ENCODE peak calls at places on chromosome 21, in ten cellular contexts. One of them, this sample, is unnamed.

GRCh38 chr21:46318464-46318845 is 5.2 kb downstream of the C21orf58 start:
- ATAC-seq in Right ventricle myocardium inferior: no peak
- ATAC-seq in CD4-positive, alpha-beta T cell: no peak
- ATAC-seq in sciatic nerve: no peak
- ATAC-seq in HepG2: no peak
- ATAC-seq in lung: no peak
- ATAC-seq in naive B cell: no peak
- ATAC-seq in activated T-cell treated with anti-CD3 and anti-CD28 coated beads, Interleukin-2, amount 50 U/mL, for 4 hours: no peak
- ATAC-seq in RWPE2: no peak
- ATAC-seq in naive thymus-derived CD4-positive, alpha-beta T cell: no peak
- ATAC-seq in this sample: no peak

GRCh38 chr21:46246345-46246744 is 17.8 kb upstream of the LSS start:
- ATAC-seq in Right ventricle myocardium inferior: no peak
- ATAC-seq in CD4-positive, alpha-beta T cell: no peak
- ATAC-seq in sciatic nerve: no peak
- ATAC-seq in HepG2: no peak
- ATAC-seq in lung: no peak
- ATAC-seq in naive B cell: no peak
- ATAC-seq in activated T-cell treated with anti-CD3 and anti-CD28 coated beads, Interleukin-2, amount 50 U/mL, for 4 hours: no peak
- ATAC-seq in RWPE2: no peak
- ATAC-seq in naive thymus-derived CD4-positive, alpha-beta T cell: no peak
- ATAC-seq in this sample: no peak

GRCh38 chr21:37006521-37007291 is at the start of gene RIPPLY3:
- ATAC-seq in Right ventricle myocardium inferior: no peak
- ATAC-seq in CD4-positive, alpha-beta T cell: peak; percentile 38
- ATAC-seq in sciatic nerve: no peak
- ATAC-seq in HepG2: peak; percentile 45
- ATAC-seq in lung: no peak
- ATAC-seq in naive B cell: peak; percentile 38
- ATAC-seq in activated T-cell treated with anti-CD3 and anti-CD28 coated beads, Interleukin-2, amount 50 U/mL, for 4 hours: peak; percentile 56
- ATAC-seq in RWPE2: peak; percentile 62
- ATAC-seq in naive thymus-derived CD4-positive, alpha-beta T cell: peak; percentile 23
- ATAC-seq in this sample: no peak

GRCh38 chr21:41678944-41679343 is 87.9 kb downstream of the RIPK4 start:
- ATAC-seq in Right ventricle myocardium inferior: peak; percentile 96
- ATAC-seq in CD4-positive, alpha-beta T cell: no peak
- ATAC-seq in sciatic nerve: peak; percentile 99
- ATAC-seq in HepG2: peak; percentile 93
- ATAC-seq in lung: peak; percentile 85
- ATAC-seq in naive B cell: no peak
- ATAC-seq in activated T-cell treated with anti-CD3 and anti-CD28 coated beads, Interleukin-2, amount 50 U/mL, for 4 hours: no peak
- ATAC-seq in RWPE2: peak; percentile 76
- ATAC-seq in naive thymus-derived CD4-positive, alpha-beta T cell: peak; percentile 93
- ATAC-seq in this sample: peak; percentile 94

GRCh38 chr21:28754127-28754611 is 238.5 kb downstream of the LTN1 start:
- ATAC-seq in Right ventricle myocardium inferior: peak; percentile 96
- ATAC-seq in CD4-positive, alpha-beta T cell: no peak
- ATAC-seq in sciatic nerve: peak; percentile 67
- ATAC-seq in HepG2: no peak
- ATAC-seq in lung: peak; percentile 62
- ATAC-seq in naive B cell: no peak
- ATAC-seq in activated T-cell treated with anti-CD3 and anti-CD28 coated beads, Interleukin-2, amount 50 U/mL, for 4 hours: no peak
- ATAC-seq in RWPE2: no peak
- ATAC-seq in naive thymus-derived CD4-positive, alpha-beta T cell: no peak
- ATAC-seq in this sample: peak; percentile 89

GRCh38 chr21:41726058-41726558 is 40.7 kb downstream of the RIPK4 start:
- ATAC-seq in Right ventricle myocardium inferior: no peak
- ATAC-seq in CD4-positive, alpha-beta T cell: no peak
- ATAC-seq in sciatic nerve: peak; percentile 62
- ATAC-seq in HepG2: no peak
- ATAC-seq in lung: no peak
- ATAC-seq in naive B cell: no peak
- ATAC-seq in activated T-cell treated with anti-CD3 and anti-CD28 coated beads, Interleukin-2, amount 50 U/mL, for 4 hours: peak; percentile 15
- ATAC-seq in RWPE2: no peak
- ATAC-seq in naive thymus-derived CD4-positive, alpha-beta T cell: peak; percentile 31
- ATAC-seq in this sample: no peak

GRCh38 chr21:17903029-17903806 is 84.1 kb upstream of the C21orf91 start:
- ATAC-seq in Right ventricle myocardium inferior: no peak
- ATAC-seq in CD4-positive, alpha-beta T cell: peak; percentile 48
- ATAC-seq in sciatic nerve: no peak
- ATAC-seq in HepG2: no peak
- ATAC-seq in lung: no peak
- ATAC-seq in naive B cell: peak; percentile 50
- ATAC-seq in activated T-cell treated with anti-CD3 and anti-CD28 coated beads, Interleukin-2, amount 50 U/mL, for 4 hours: peak; percentile 51
- ATAC-seq in RWPE2: peak; percentile 67
- ATAC-seq in naive thymus-derived CD4-positive, alpha-beta T cell: peak; percentile 79
- ATAC-seq in this sample: no peak

GRCh38 chr21:33931799-33932390 is 16.3 kb upstream of the ATP5PO start:
- ATAC-seq in Right ventricle myocardium inferior: no peak
- ATAC-seq in CD4-positive, alpha-beta T cell: peak; percentile 24
- ATAC-seq in sciatic nerve: peak; percentile 89
- ATAC-seq in HepG2: no peak
- ATAC-seq in lung: no peak
- ATAC-seq in naive B cell: peak; percentile 63
- ATAC-seq in activated T-cell treated with anti-CD3 and anti-CD28 coated beads, Interleukin-2, amount 50 U/mL, for 4 hours: no peak
- ATAC-seq in RWPE2: no peak
- ATAC-seq in naive thymus-derived CD4-positive, alpha-beta T cell: peak; percentile 40
- ATAC-seq in this sample: no peak